ENCODE peak calls at places on chromosomes 3 and 15, in eight cellular contexts. B, H, Q, A, I, W, N and S are unnamed samples.

GRCh38 chr3:133137042-133137393 is 98.8 kb downstream of the TMEM108 start:
- DNase-seq in W (no peak), N (no peak), I (no peak), H (no peak), A (no peak), Q (no peak), B (no peak), S (no peak)

GRCh38 chr15:48040166-48040817 is 80.5 kb upstream of the SLC24A5 start:
- DNase-seq in A (peak; percentile 31), W (no peak), N (no peak), B (no peak), I (no peak), H (no peak), Q (no peak), S (no peak)

GRCh38 chr3:134486577-134487041 is 752 bp downstream of the CEP63 start:
- DNase-seq in N (no peak), W (no peak), H (no peak), B (no peak), Q (no peak), I (no peak), A (no peak), S (no peak)

GRCh38 chr3:34277110-34277509 is 478.7 kb downstream of the PDCD6IP start:
- DNase-seq in W (no peak), Q (no peak), H (no peak), B (no peak), A (no peak), N (no peak), I (no peak), S (no peak)

GRCh38 chr15:52734329-52734728 is 55.1 kb upstream of the ATOSA start:
- DNase-seq in N (no peak), Q (no peak), I (no peak), W (no peak), H (no peak), B (no peak), A (no peak), S (no peak)

GRCh38 chr3:186888569-186888968 is 41.8 kb upstream of the ST6GAL1 start:
- DNase-seq in H (no peak), B (no peak), Q (no peak), A (no peak), N (no peak), I (no peak), W (no peak), S (peak; percentile 29)

GRCh38 chr15:89143503-89144162 is 55.4 kb downstream of the ABHD2 start:
- DNase-seq in B (no peak), Q (no peak), N (peak; percentile 87), I (no peak), A (peak; percentile 66), W (no peak), H (no peak), S (no peak)

GRCh38 chr15:83733206-83733605 is 79.3 kb downstream of the ADAMTSL3 start:
- DNase-seq in Q (no peak), A (peak; percentile 64), I (no peak), H (no peak), N (peak; percentile 88), W (no peak), B (no peak), S (no peak)

GRCh38 chr3:159627229-159627628 is 361.4 kb upstream of the IL12A start:
- DNase-seq in N (no peak), A (no peak), H (no peak), Q (no peak), I (no peak), B (no peak), W (no peak), S (no peak)

GRCh38 chr3:32866533-32866932 is 48.7 kb downstream of the TRIM71 start:
- DNase-seq in I (no peak), B (no peak), Q (no peak), N (no peak), H (no peak), W (no peak), A (no peak), S (no peak)

GRCh38 chr15:94230886-94231727 is at the start of gene MCTP2:
- DNase-seq in N (peak; percentile 35), B (peak; percentile 82), I (peak; percentile 95), Q (peak; percentile 30), H (peak; percentile 91), W (peak; percentile 57), A (peak; percentile 52), S (no peak)

GRCh38 chr3:31625358-31625757 is 92.6 kb downstream of the STT3B start:
- DNase-seq in B (no peak), Q (no peak), A (no peak), H (no peak), W (no peak), N (no peak), I (no peak), S (no peak)

GRCh38 chr15:63236272-63236671 is 41.1 kb upstream of the APH1B start:
- DNase-seq in H (no peak), N (peak; percentile 63), I (no peak), Q (no peak), A (peak; percentile 79), B (no peak), W (no peak), S (no peak)

GRCh38 chr3:23086831-23087230 is 116.3 kb upstream of the UBE2E2 start:
- DNase-seq in N (no peak), W (no peak), B (no peak), A (no peak), Q (no peak), I (no peak), H (no peak), S (no peak)

GRCh38 chr3:37974121-37974927 is 16.3 kb upstream of the VILL start:
- DNase-seq in W (no peak), H (peak; percentile 72), B (peak; percentile 83), I (peak; percentile 78), A (peak; percentile 59), N (no peak), Q (no peak), S (peak; percentile 40)

GRCh38 chr15:88467935-88468528 is 524 bp downstream of the MRPS11 start:
- DNase-seq in B (no peak), Q (no peak), N (no peak), A (no peak), I (no peak), W (no peak), H (no peak), S (no peak)

GRCh38 chr3:58175429-58176184 is 35.2 kb downstream of the DNASE1L3 start:
- DNase-seq in H (peak; percentile 77), Q (no peak), W (no peak), I (no peak), B (no peak), A (no peak), N (peak; percentile 56), S (no peak)

GRCh38 chr3:197491478-197491877 is 64.3 kb downstream of the BDH1 start:
- DNase-seq in N (no peak), A (no peak), B (no peak), Q (no peak), I (no peak), W (no peak), H (no peak), S (no peak)

GRCh38 chr3:197491923-197492664 is 63.7 kb downstream of the BDH1 start:
- DNase-seq in N (no peak), Q (no peak), I (no peak), B (no peak), A (no peak), W (no peak), H (no peak), S (no peak)

GRCh38 chr3:197490098-197490497 is 65.7 kb downstream of the BDH1 start:
- DNase-seq in I (peak; percentile 57), A (peak; percentile 58), Q (no peak), N (peak; percentile 92), H (no peak), B (no peak), W (no peak), S (no peak)

GRCh38 chr3:197493049-197493448 is 62.7 kb downstream of the BDH1 start:
- DNase-seq in W (no peak), A (no peak), H (no peak), B (no peak), N (peak; percentile 80), I (no peak), Q (no peak), S (no peak)

DNA sequence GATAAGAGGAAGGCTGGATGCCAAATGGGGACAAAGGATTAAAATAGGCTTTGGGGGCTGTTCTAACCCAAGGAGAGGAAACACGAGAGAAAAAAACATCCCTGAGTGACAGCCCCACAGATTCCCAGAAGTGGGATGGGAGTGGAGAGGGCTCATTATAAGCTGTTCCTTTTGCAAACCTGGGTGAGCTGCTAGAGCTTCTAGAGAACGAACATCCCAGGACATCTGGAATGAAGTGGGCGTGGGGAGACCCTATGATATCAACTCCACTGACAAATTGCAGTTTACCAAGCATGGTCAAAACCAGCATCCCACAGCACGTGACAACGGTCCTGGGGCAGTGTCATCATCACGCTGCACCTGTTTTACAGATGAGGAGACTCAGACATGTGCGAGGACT is 65.1 kb downstream of the BDH1 start:
- DNase-seq in H (no peak), Q (no peak), A (no peak), I (no peak), B (no peak), N (no peak), W (no peak), S (no peak)
- H3K27ac ChIP-seq in H (no peak overlapping the region), Q (peak overlapping the region; percentile 62), A (peak overlapping the region; percentile 94), I (peak overlapping the region; percentile 51), B (no peak overlapping the region), N (peak overlapping the region; percentile 90), W (no peak overlapping the region), S (no peak overlapping the region)

DNA sequence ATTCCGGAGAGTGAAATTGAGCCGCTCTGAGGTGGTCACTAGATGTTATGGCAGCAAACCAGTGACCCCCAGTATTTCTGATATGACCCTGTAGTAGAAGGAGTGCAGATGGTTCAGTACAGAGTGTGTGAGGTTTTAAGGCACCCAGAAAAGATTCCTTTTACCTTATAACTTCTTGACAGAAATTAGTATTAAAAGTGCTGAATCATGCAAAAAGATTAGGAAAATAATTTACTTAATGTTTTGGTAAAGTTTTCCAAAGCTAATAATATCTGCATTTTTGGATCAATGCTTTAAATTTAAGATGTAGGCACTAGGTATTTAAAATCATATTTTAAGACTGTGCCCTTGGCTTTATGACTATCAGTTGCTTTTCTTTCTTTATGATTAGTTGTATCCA is 241.8 kb upstream of the TOPAZ1 start:
- DNase-seq in A (no peak), W (no peak), N (no peak), H (no peak), I (no peak), Q (no peak), B (no peak), S (no peak)
- H3K27me3 ChIP-seq in A (peaks cover 18% of the 10 kb centered on the region), W (peaks cover 98% of the 10 kb centered on the region), N (peaks cover 52% of the 10 kb centered on the region), H (peaks cover 31% of the 10 kb centered on the region), I (peaks cover 84% of the 10 kb centered on the region), Q (peaks cover 79% of the 10 kb centered on the region), B (peaks cover 3% of the 10 kb centered on the region), S (peaks cover 86% of the 10 kb centered on the region)

GRCh38 chr3:62723636-62724217 is 151.5 kb downstream of the CADPS start:
- DNase-seq in A (no peak), B (peak; percentile 13), I (no peak), Q (no peak), N (no peak), H (no peak), W (no peak), S (no peak)
- H3K4me3 ChIP-seq in A (no peak overlapping the region), B (no peak overlapping the region), I (no peak overlapping the region), Q (no peak overlapping the region), N (no peak overlapping the region), H (no peak overlapping the region), W (no peak overlapping the region), S (no peak overlapping the region)

DNA sequence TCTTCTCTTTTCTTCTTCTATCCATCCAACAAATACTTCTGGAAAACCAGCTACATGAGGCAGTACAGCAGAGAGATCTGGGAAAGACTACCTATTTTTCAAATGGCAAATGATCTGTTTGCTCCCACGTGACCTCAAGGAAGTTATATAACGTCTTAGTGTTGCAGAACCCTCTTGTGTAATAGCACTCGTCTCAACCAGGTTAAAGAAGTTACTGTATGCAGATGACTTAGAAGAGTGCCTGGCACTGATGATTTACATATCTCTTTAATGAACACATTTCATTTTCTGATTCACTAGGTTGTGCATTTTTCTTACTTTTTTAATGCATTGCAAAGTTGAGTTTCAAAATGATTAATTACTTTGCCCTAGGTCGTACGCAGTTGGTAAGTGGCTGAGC is 312.5 kb downstream of the SV2B start:
- DNase-seq in H (no peak), A (no peak), N (no peak), B (no peak), Q (no peak), W (no peak), I (no peak), S (no peak)
- H3K27ac ChIP-seq in H (no peak overlapping the region), A (no peak overlapping the region), N (no peak overlapping the region), B (no peak overlapping the region), Q (no peak overlapping the region), W (no peak overlapping the region), I (no peak overlapping the region), S (no peak overlapping the region)